ENCODE peak calls at places on chromosomes 4 and X, in six cellular contexts. N is AG09309; T is NCI-H1105 treated with DMSO at 0.1 percent for 48 hours; J is activated naive CD4-positive, alpha-beta T cell treated with anti-CD3 and anti-CD28 coated beads, Interleukin-2, amount 50 U/mL, for 72 hours; A is activated CD8-positive, alpha-beta memory T cell treated with anti-CD3 and anti-CD28 coated beads for 4 hours; K is H9. M is an unnamed sample.

GRCh38 chr4:169159614-169160013 is 111.1 kb downstream of the SH3RF1 start:
- DNase-seq in N (no peak), T (no peak), J (no peak), A (no peak), K (no peak), M (no peak)

GRCh38 chrX:53795583-53795982 is 109.1 kb upstream of the HUWE1 start:
- DNase-seq in N (no peak), T (no peak), J (no peak), A (no peak), K (peak), M (peak)

GRCh38 chr4:2059726-2060577 is 825 bp downstream of the NAT8L start:
- DNase-seq in N (no peak), T (no peak), J (peak), A (no peak), K (no peak), M (no peak)

GRCh38 chrX:120794525-120794975 is 81.1 kb downstream of the CT47B1 start:
- DNase-seq in N (no peak), T (no peak), J (no peak), A (no peak), K (no peak), M (no peak)

GRCh38 chr4:139853309-139853708 is 187.7 kb downstream of the MGST2 start:
- DNase-seq in N (no peak), T (no peak), J (no peak), A (no peak), K (peak), M (no peak)

GRCh38 chr4:51843309-51844156 is 580 bp downstream of the DCUN1D4 start:
- DNase-seq in N (no peak), T (peak), J (no peak), A (peak), K (no peak), M (no peak)

GRCh38 chr4:1058198-1058996 is 47.0 kb downstream of the FGFRL1 start:
- DNase-seq in N (no peak), T (no peak), J (no peak), A (no peak), K (peak), M (no peak)

GRCh38 chr4:53702334-53703266 is 111.3 kb upstream of the LNX1 start:
- DNase-seq in N (no peak), T (peak), J (no peak), A (no peak), K (peak), M (peak)

GRCh38 chr4:122099896-122100295 is 52.2 kb upstream of the BLTP1 start:
- DNase-seq in N (no peak), T (no peak), J (no peak), A (no peak), K (no peak), M (peak)

GRCh38 chr4:120517966-120518365 is 404.6 kb downstream of the PRDM5 start:
- DNase-seq in N (peak), T (no peak), J (no peak), A (no peak), K (peak), M (peak)

GRCh38 chr4:186798951-186799659 is 75.4 kb upstream of the FAT1 start:
- DNase-seq in N (no peak), T (no peak), J (no peak), A (no peak), K (no peak), M (no peak)

GRCh38 chr4:1312821-1313640 is 23.3 kb downstream of the MAEA start:
- DNase-seq in N (no peak), T (no peak), J (no peak), A (no peak), K (no peak), M (no peak)

GRCh38 chr4:151537726-151538125 is 128.8 kb downstream of the FHIP1A start:
- DNase-seq in N (no peak), T (peak), J (no peak), A (no peak), K (no peak), M (no peak)

GRCh38 chr4:41384992-41385391 is 128.3 kb downstream of the UCHL1 start:
- DNase-seq in N (no peak), T (no peak), J (no peak), A (no peak), K (no peak), M (no peak)

GRCh38 chr4:140865830-140866229 is 109.6 kb upstream of the TBC1D9 start:
- DNase-seq in N (no peak), T (no peak), J (no peak), A (no peak), K (no peak), M (no peak)

GRCh38 chr4:113759696-113760093 is 1.8 kb downstream of the CAMK2D start:
- DNase-seq in N (no peak), T (no peak), J (no peak), A (no peak), K (no peak), M (no peak)

GRCh38 chr4:107937040-107937439 is 5.7 kb downstream of the CYP2U1 start:
- DNase-seq in N (no peak), T (no peak), J (no peak), A (no peak), K (no peak), M (no peak)

GRCh38 chr4:155582971-155583437 is 83.6 kb upstream of the GUCY1A1 start:
- DNase-seq in N (no peak), T (peak), J (no peak), A (no peak), K (no peak), M (peak)

GRCh38 chrX:153829799-153830631 is at the start of gene PDZD4:
- DNase-seq in N (no peak), T (peak), J (no peak), A (no peak), K (no peak), M (no peak)

GRCh38 chr4:86825511-86825910 is 23.7 kb downstream of the SLC10A6 start:
- DNase-seq in N (no peak), T (no peak), J (no peak), A (no peak), K (no peak), M (no peak)

GRCh38 chr4:61199869-61200194 is 294 bp upstream of the ADGRL3 start:
- DNase-seq in N (no peak), T (no peak), J (no peak), A (no peak), K (no peak), M (no peak)

GRCh38 chr4:74794341-74794801 is at the start of gene BTC:
- DNase-seq in N (no peak), T (peak), J (peak), A (no peak), K (peak), M (no peak)

GRCh38 chr4:115537387-115537786 is 424.0 kb upstream of the NDST4 start:
- DNase-seq in N (no peak), T (peak), J (no peak), A (no peak), K (no peak), M (no peak)

GRCh38 chr4:169092889-169093522 is 83.0 kb upstream of the CBR4 start:
- DNase-seq in N (no peak), T (no peak), J (no peak), A (no peak), K (no peak), M (no peak)

GRCh38 chr4:132059227-132059626 is 1089.9 kb upstream of the PCDH10 start:
- DNase-seq in N (no peak), T (no peak), J (no peak), A (no peak), K (no peak), M (no peak)

GRCh38 chr4:89788243-89789072 is 48.5 kb downstream of the SNCA start:
- DNase-seq in N (no peak), T (no peak), J (no peak), A (no peak), K (no peak), M (no peak)

GRCh38 chrX:150907474-150907873 is 9.0 kb upstream of the CD99L2 start:
- DNase-seq in N (no peak), T (peak), J (no peak), A (no peak), K (no peak), M (no peak)

GRCh38 chr4:20288047-20288650 is 36.4 kb downstream of the SLIT2 start:
- DNase-seq in N (no peak), T (no peak), J (no peak), A (no peak), K (no peak), M (peak)

GRCh38 chr4:163448541-163449203 is 24.9 kb downstream of the TKTL2 start:
- DNase-seq in N (no peak), T (no peak), J (no peak), A (no peak), K (no peak), M (peak)

GRCh38 chr4:119082661-119083060 is 53.0 kb upstream of the MYOZ2 start:
- DNase-seq in N (no peak), T (peak), J (no peak), A (no peak), K (no peak), M (no peak)

GRCh38 chr4:129604632-129605031 is 508.7 kb downstream of the C4orf33 start:
- DNase-seq in N (no peak), T (no peak), J (no peak), A (no peak), K (no peak), M (no peak)

GRCh38 chrX:87634361-87634760 is 116.8 kb downstream of the KLHL4 start:
- DNase-seq in N (no peak), T (no peak), J (no peak), A (no peak), K (no peak), M (no peak)

GRCh38 chr4:115113382-115114106 is at the start of gene NDST4:
- DNase-seq in N (no peak), T (peak), J (no peak), A (no peak), K (no peak), M (no peak)

GRCh38 chrX:9519546-9520210 is 54.8 kb downstream of the TBL1X start:
- DNase-seq in N (peak), T (no peak), J (no peak), A (no peak), K (no peak), M (no peak)